ENCODE peak calls at places on chromosomes 12 and 14, in six cellular contexts. Y is fibroblast of lung, Z is GM23338, W is HCT116, D is trophoblast cell, E is neuronal stem cell. Q is an unnamed sample.

GRCh38 chr14:102863381-102863780 is 59.1 kb upstream of the AMN start:
- DNase-seq in W (no peak), E (no peak), Y (no peak), Z (no peak), D (peak), Q (no peak)

GRCh38 chr12:27277846-27278260 is 33.8 kb downstream of the STK38L start:
- DNase-seq in E (no peak), W (peak), D (peak), Z (peak), Y (peak), Q (no peak)

GRCh38 chr14:58298880-58299664 is 717 bp downstream of the ARID4A start:
- DNase-seq in Z (peak), W (no peak), E (peak), Y (no peak), D (peak), Q (no peak)

GRCh38 chr14:31263485-31264133 is 56.0 kb upstream of the HECTD1 start:
- DNase-seq in Z (no peak), Y (peak), D (peak), E (no peak), W (peak), Q (peak)

GRCh38 chr12:98592825-98593322 is 612 bp upstream of the SLC25A3 start:
- DNase-seq in E (no peak), W (no peak), D (peak), Y (no peak), Z (no peak), Q (no peak)

GRCh38 chr14:36509056-36509917 is 10.7 kb downstream of the NKX2-1 start:
- DNase-seq in Y (no peak), W (no peak), Z (peak), D (no peak), E (no peak), Q (no peak)

GRCh38 chr12:43957732-43958131 is 121.9 kb downstream of the TMEM117 start:
- DNase-seq in W (peak), E (peak), D (peak), Z (peak), Y (peak), Q (no peak)

GRCh38 chr12:131713349-131713748 is 2.5 kb downstream of the SFSWAP start:
- DNase-seq in D (no peak), Z (peak), E (no peak), Y (no peak), W (no peak), Q (no peak)

GRCh38 chr12:126998747-126999285 is 1268.2 kb upstream of the TMEM132C start:
- DNase-seq in D (no peak), Y (peak), Z (no peak), E (peak), W (no peak), Q (no peak)

GRCh38 chr12:11622774-11623375 is 26.6 kb upstream of the ETV6 start:
- DNase-seq in E (no peak), W (no peak), D (peak), Z (peak), Y (no peak), Q (no peak)

GRCh38 chr12:33093534-33093933 is 197.0 kb upstream of the PKP2 start:
- DNase-seq in Y (no peak), W (no peak), D (peak), Z (no peak), E (no peak), Q (no peak)

GRCh38 chr12:52417742-52418141 is 11.6 kb upstream of the KRT82 start:
- DNase-seq in Y (no peak), W (no peak), Z (no peak), D (peak), E (no peak), Q (no peak)
- H3K4me2 ChIP-seq in Y (no peak), W (no peak), Z (no peak), D (no peak), E (no peak), Q (no peak)

GRCh38 chr12:47367912-47368537 is 288.3 kb upstream of the AMIGO2 start:
- DNase-seq in Y (no peak), D (no peak), Z (no peak), E (no peak), W (no peak), Q (no peak)

GRCh38 chr12:47370421-47370820 is 290.7 kb upstream of the AMIGO2 start:
- DNase-seq in E (no peak), W (no peak), Y (no peak), Z (no peak), D (peak), Q (no peak)

GRCh38 chr12:47362131-47362686 is 282.4 kb upstream of the AMIGO2 start:
- DNase-seq in E (no peak), Z (no peak), W (no peak), D (no peak), Y (no peak), Q (no peak)

GRCh38 chr12:47364251-47364650 is 284.5 kb upstream of the AMIGO2 start:
- DNase-seq in D (no peak), W (no peak), E (no peak), Z (no peak), Y (no peak), Q (no peak)

GRCh38 chr12:47366203-47366978 is 286.6 kb upstream of the AMIGO2 start:
- DNase-seq in W (no peak), Z (no peak), E (no peak), Y (no peak), D (no peak), Q (no peak)
- H2AFZ ChIP-seq in W (no peak), Z (peak), E (no peak), Y (no peak), D (no peak), Q (no peak)

GRCh38 chr12:61356485-61356884 is 903.7 kb upstream of the USP15 start:
- DNase-seq in Z (no peak), D (no peak), W (no peak), E (no peak), Y (no peak), Q (no peak)
- H3K4me2 ChIP-seq in Z (no peak), D (no peak), W (no peak), E (no peak), Y (no peak), Q (no peak)

DNA sequence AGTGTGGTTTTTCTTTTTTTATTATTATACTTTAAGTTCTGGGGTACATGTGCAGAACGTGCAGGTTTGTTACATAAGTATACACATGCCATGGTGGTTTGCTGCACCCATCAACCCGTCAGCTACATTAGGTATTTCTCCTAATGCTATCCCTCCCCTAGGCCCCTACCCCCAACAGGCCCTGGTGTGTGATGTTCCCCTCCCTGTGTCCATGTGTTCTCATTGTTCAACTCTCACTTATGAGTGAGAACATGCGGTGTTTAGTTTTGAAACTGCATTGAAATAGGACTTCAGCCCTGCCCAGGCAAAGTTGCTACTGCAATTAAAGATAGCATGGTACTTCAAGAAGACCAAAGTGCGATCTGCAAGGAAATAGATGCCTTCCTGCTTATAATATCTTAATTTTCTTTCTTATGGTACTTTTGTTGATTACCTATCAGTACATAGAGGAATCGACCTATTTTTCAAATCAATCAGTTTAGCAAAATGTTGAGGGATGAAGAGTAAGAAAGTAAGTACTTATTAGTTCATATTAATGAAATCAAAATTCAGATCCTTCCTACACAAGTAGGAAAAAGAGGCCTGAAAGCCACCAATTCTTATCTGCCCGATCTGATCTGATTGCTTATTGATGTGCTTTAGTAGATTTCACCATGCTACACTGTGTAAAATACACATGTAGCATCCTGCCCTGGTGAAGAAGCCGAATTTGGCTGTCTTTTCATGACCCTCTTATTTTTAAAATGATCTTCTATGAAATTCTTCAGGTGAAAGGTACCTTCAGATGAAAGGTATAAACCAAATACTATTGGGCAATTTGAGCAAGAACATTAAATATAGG is 1.6 kb downstream of the LTA4H start:
- DNase-seq in Z (no peak), E (no peak), D (no peak), W (no peak), Y (no peak), Q (no peak)
- H2AFZ ChIP-seq in Z (no peak), E (peak), D (no peak), W (no peak), Y (no peak), Q (no peak)

GRCh38 chr12:117847371-117847770 is 121.4 kb downstream of the KSR2 start:
- DNase-seq in D (no peak), Z (no peak), Y (no peak), W (no peak), E (no peak), Q (no peak)

GRCh38 chr12:117853600-117853999 is 115.2 kb downstream of the KSR2 start:
- DNase-seq in E (no peak), Z (no peak), W (no peak), Y (peak), D (peak), Q (no peak)

GRCh38 chr12:117854339-117855012 is 114.3 kb downstream of the KSR2 start:
- DNase-seq in Y (peak), Z (peak), D (peak), E (peak), W (no peak), Q (no peak)

GRCh38 chr12:117845271-117845904 is 123.4 kb downstream of the KSR2 start:
- DNase-seq in W (no peak), E (no peak), Y (no peak), D (no peak), Z (no peak), Q (no peak)

GRCh38 chr12:117850048-117850447 is 118.7 kb downstream of the KSR2 start:
- DNase-seq in Y (peak), E (peak), D (peak), Z (peak), W (peak), Q (no peak)
- H3K4me2 ChIP-seq in Y (no peak), E (no peak), D (no peak), Z (no peak), W (peak), Q (no peak)

GRCh38 chr12:58082996-58083395 is 141.6 kb downstream of the ATP23 start:
- DNase-seq in E (no peak), D (peak), Z (no peak), W (no peak), Y (no peak), Q (no peak)

GRCh38 chr12:58086006-58086405 is 144.6 kb downstream of the ATP23 start:
- DNase-seq in W (no peak), Y (no peak), Z (no peak), E (no peak), D (peak), Q (no peak)

GRCh38 chr12:58086930-58087329 is 145.6 kb downstream of the ATP23 start:
- DNase-seq in Y (no peak), W (no peak), Z (no peak), E (no peak), D (no peak), Q (no peak)

GRCh38 chr12:58090685-58091084 is 149.3 kb downstream of the ATP23 start:
- DNase-seq in Y (no peak), Z (no peak), E (no peak), W (no peak), D (no peak), Q (no peak)

GRCh38 chr12:58087428-58088117 is 146.2 kb downstream of the ATP23 start:
- DNase-seq in E (no peak), W (no peak), Y (no peak), D (peak), Z (peak), Q (no peak)
- H2AFZ ChIP-seq in E (no peak), W (no peak), Y (no peak), D (no peak), Z (peak), Q (no peak)

DNA sequence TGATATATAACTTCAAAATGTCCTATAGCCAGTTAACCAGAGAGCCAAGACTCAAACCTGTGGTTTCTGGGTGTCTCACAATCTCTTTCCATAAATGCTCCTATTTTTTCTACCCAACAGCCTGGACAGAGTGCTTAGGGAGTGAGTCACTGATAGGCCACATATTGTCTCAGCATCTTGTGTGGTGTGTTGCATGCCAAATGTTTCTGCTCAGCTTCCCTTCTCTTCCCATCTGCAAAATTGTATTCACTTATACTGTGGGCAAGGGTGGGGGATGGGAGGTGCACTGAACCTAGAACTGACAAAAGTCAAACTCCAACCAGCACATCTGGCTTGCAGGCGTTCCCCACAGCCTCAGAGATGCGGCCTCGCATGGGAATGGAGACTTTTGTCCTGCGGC is 123.3 kb downstream of the KCNA5 start:
- DNase-seq in W (no peak), E (no peak), Z (no peak), D (peak), Y (peak), Q (no peak)
- H3K4me2 ChIP-seq in W (peak), E (no peak), Z (no peak), D (no peak), Y (no peak), Q (no peak)

GRCh38 chr12:70241845-70242244 is 1.4 kb upstream of the CNOT2 start:
- DNase-seq in Z (no peak), D (no peak), E (no peak), Y (no peak), W (no peak), Q (no peak)
- H2AFZ ChIP-seq in Z (no peak), D (no peak), E (no peak), Y (no peak), W (no peak), Q (no peak)

GRCh38 chr12:3071710-3072109 is 5.5 kb upstream of the TSPAN9 start:
- DNase-seq in Y (no peak), E (no peak), W (no peak), D (peak), Z (no peak), Q (no peak)

GRCh38 chr12:3071107-3071506 is 6.1 kb upstream of the TSPAN9 start:
- DNase-seq in Z (no peak), W (no peak), E (no peak), Y (peak), D (peak), Q (no peak)

GRCh38 chr12:3075315-3075714 is 1.9 kb upstream of the TSPAN9 start:
- DNase-seq in E (no peak), W (no peak), D (peak), Z (no peak), Y (no peak), Q (no peak)

GRCh38 chr12:3076730-3077571 is at the start of gene TSPAN9:
- DNase-seq in Z (peak), W (no peak), E (peak), D (peak), Y (peak), Q (no peak)

DNA sequence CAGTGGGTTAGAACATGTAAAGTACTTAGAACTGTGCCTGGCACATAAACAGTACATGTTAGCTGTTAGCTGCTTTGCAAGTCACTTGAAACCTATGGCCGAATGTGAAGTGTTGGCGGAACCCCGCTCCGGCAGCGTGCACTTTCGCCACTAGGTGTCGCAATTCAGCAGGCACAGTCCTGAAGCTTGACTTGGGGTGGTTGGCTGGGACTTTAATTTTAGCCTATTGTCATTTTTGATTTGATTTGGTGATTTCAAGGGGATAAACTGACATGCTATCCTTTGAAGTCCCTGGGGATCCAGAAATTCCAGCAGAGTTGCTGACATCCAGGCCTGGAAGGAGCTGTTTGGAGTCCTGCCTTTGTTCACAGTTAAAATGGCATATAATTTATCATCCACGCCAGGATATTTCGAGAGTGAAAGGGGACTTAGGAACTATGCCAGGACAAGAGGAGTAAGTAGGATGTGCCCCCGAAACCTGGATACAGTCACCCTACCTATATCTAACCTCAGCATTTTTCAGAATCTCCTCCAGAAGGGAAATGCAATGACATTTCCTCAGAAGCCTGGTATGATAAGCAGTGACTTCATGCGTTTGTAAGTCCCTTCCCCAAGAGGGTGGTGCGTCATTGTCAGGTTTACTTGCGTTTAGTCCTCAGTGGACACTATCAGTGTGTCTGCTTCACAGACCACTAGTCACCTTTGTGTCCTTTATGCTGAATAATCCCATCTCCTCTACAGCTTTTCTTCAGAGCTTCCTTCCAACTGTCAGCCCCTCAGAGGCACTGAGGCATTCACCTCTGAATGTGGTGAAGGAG is 3.5 kb upstream of the TSPAN9 start:
- DNase-seq in D (peak), Y (peak), W (peak), E (peak), Z (peak), Q (peak)
- H3K4me2 ChIP-seq in D (no peak), Y (peak), W (peak), E (no peak), Z (no peak), Q (no peak)

GRCh38 chr12:92299744-92300143 is 154.1 kb upstream of the BTG1 start:
- DNase-seq in Y (no peak), D (no peak), E (no peak), W (no peak), Z (no peak), Q (no peak)

GRCh38 chr12:92297932-92298681 is 152.5 kb upstream of the BTG1 start:
- DNase-seq in E (no peak), Z (no peak), D (peak), W (no peak), Y (peak), Q (no peak)

GRCh38 chr12:92295523-92295922 is 149.9 kb upstream of the BTG1 start:
- DNase-seq in D (peak), E (no peak), W (no peak), Y (peak), Z (no peak), Q (no peak)

GRCh38 chr12:92299344-92299743 is 153.7 kb upstream of the BTG1 start:
- DNase-seq in W (no peak), Z (no peak), E (no peak), D (no peak), Y (no peak), Q (no peak)

DNA sequence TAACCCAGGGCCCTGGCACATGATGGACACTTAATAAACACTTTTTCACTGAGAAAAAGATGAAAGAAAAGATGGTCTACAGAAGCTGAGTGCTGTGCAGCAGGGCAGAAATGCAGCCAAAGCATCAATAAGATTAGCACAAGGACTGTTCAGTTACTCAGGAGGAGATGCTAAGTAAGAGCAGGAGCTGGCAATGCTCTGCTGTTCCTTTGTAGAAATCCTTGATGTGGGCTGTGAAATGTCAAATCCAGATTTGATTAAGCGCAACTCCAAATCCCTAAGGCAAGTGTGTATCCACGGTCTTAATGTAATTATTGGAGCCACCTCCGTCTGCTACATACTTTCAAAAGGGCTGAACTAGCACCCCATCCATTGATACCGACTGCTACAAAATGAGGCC is 151.8 kb upstream of the BTG1 start:
- DNase-seq in W (no peak), Y (no peak), E (no peak), D (no peak), Z (no peak), Q (no peak)
- H2AFZ ChIP-seq in W (no peak), Y (no peak), E (no peak), D (no peak), Z (peak), Q (no peak)

Q was measured in keratinocyte.